ENCODE peak calls at places on chromosome 6, in nine cellular contexts. One of them, this sample, is unnamed.

GRCh38 chr6:45832063-45832462 is 183.6 kb downstream of the CLIC5 start:
- DNase-seq in ovary: no peak
- DNase-seq in tibial artery: no peak
- DNase-seq in thoracic aorta: no peak
- DNase-seq in body of pancreas: no peak
- DNase-seq in fibroblast of lung: no peak
- DNase-seq in stomach: no peak
- DNase-seq in CD8-positive, alpha-beta T cell: no peak
- DNase-seq in heart left ventricle: no peak
- DNase-seq in this sample: no peak

GRCh38 chr6:168180548-168181011 is 101.6 kb upstream of the FRMD1 start:
- DNase-seq in ovary: peak; percentile 5
- DNase-seq in tibial artery: peak; percentile 51
- DNase-seq in thoracic aorta: no peak
- DNase-seq in body of pancreas: no peak
- DNase-seq in fibroblast of lung: no peak
- DNase-seq in stomach: peak; percentile 68
- DNase-seq in CD8-positive, alpha-beta T cell: no peak
- DNase-seq in heart left ventricle: no peak
- DNase-seq in this sample: no peak

GRCh38 chr6:134145786-134146185 is 93.4 kb upstream of the SLC2A12 start:
- DNase-seq in ovary: no peak
- DNase-seq in tibial artery: no peak
- DNase-seq in thoracic aorta: no peak
- DNase-seq in body of pancreas: no peak
- DNase-seq in fibroblast of lung: peak; percentile 60
- DNase-seq in stomach: no peak
- DNase-seq in CD8-positive, alpha-beta T cell: no peak
- DNase-seq in heart left ventricle: no peak
- DNase-seq in this sample: peak; percentile 69

GRCh38 chr6:139325003-139325600 is 33.3 kb upstream of the TXLNB start:
- DNase-seq in ovary: no peak
- DNase-seq in tibial artery: no peak
- DNase-seq in thoracic aorta: no peak
- DNase-seq in body of pancreas: no peak
- DNase-seq in fibroblast of lung: no peak
- DNase-seq in stomach: no peak
- DNase-seq in CD8-positive, alpha-beta T cell: no peak
- DNase-seq in heart left ventricle: no peak
- DNase-seq in this sample: no peak

GRCh38 chr6:69985180-69985579 is 118.8 kb downstream of the COL19A1 start:
- DNase-seq in ovary: no peak
- DNase-seq in tibial artery: no peak
- DNase-seq in thoracic aorta: no peak
- DNase-seq in body of pancreas: no peak
- DNase-seq in fibroblast of lung: no peak
- DNase-seq in stomach: no peak
- DNase-seq in CD8-positive, alpha-beta T cell: no peak
- DNase-seq in heart left ventricle: no peak
- DNase-seq in this sample: no peak

GRCh38 chr6:86205980-86206379 is 563.3 kb upstream of the SYNCRIP start:
- DNase-seq in ovary: no peak
- DNase-seq in tibial artery: no peak
- DNase-seq in thoracic aorta: no peak
- DNase-seq in body of pancreas: no peak
- DNase-seq in fibroblast of lung: no peak
- DNase-seq in stomach: no peak
- DNase-seq in CD8-positive, alpha-beta T cell: no peak
- DNase-seq in heart left ventricle: no peak
- DNase-seq in this sample: no peak

GRCh38 chr6:107045733-107046312 is 17.8 kb downstream of the MTRES1 start:
- DNase-seq in ovary: no peak
- DNase-seq in tibial artery: no peak
- DNase-seq in thoracic aorta: no peak
- DNase-seq in body of pancreas: no peak
- DNase-seq in fibroblast of lung: no peak
- DNase-seq in stomach: no peak
- DNase-seq in CD8-positive, alpha-beta T cell: no peak
- DNase-seq in heart left ventricle: peak; percentile 25
- DNase-seq in this sample: peak; percentile 17

GRCh38 chr6:52049252-52050050 is 38.0 kb downstream of the PKHD1 start:
- DNase-seq in ovary: no peak
- DNase-seq in tibial artery: no peak
- DNase-seq in thoracic aorta: no peak
- DNase-seq in body of pancreas: no peak
- DNase-seq in fibroblast of lung: peak; percentile 10
- DNase-seq in stomach: no peak
- DNase-seq in CD8-positive, alpha-beta T cell: no peak
- DNase-seq in heart left ventricle: no peak
- DNase-seq in this sample: peak; percentile 49

GRCh38 chr6:118875672-118876071 is 18.3 kb upstream of the ASF1A start:
- DNase-seq in ovary: no peak
- DNase-seq in tibial artery: no peak
- DNase-seq in thoracic aorta: no peak
- DNase-seq in body of pancreas: no peak
- DNase-seq in fibroblast of lung: no peak
- DNase-seq in stomach: no peak
- DNase-seq in CD8-positive, alpha-beta T cell: no peak
- DNase-seq in heart left ventricle: no peak
- DNase-seq in this sample: no peak

GRCh38 chr6:145669627-145670034 is 65.7 kb downstream of the EPM2A start:
- DNase-seq in ovary: no peak
- DNase-seq in tibial artery: no peak
- DNase-seq in thoracic aorta: no peak
- DNase-seq in body of pancreas: no peak
- DNase-seq in fibroblast of lung: peak; percentile 83
- DNase-seq in stomach: no peak
- DNase-seq in CD8-positive, alpha-beta T cell: no peak
- DNase-seq in heart left ventricle: no peak
- DNase-seq in this sample: peak; percentile 67

GRCh38 chr6:86715676-86716075 is 221.7 kb upstream of the HTR1E start:
- DNase-seq in ovary: no peak
- DNase-seq in tibial artery: no peak
- DNase-seq in thoracic aorta: no peak
- DNase-seq in body of pancreas: no peak
- DNase-seq in fibroblast of lung: no peak
- DNase-seq in stomach: no peak
- DNase-seq in CD8-positive, alpha-beta T cell: no peak
- DNase-seq in heart left ventricle: no peak
- DNase-seq in this sample: no peak

GRCh38 chr6:114421219-114421618 is 78.4 kb upstream of the HS3ST5 start:
- DNase-seq in ovary: no peak
- DNase-seq in tibial artery: no peak
- DNase-seq in thoracic aorta: no peak
- DNase-seq in body of pancreas: no peak
- DNase-seq in fibroblast of lung: no peak
- DNase-seq in stomach: no peak
- DNase-seq in CD8-positive, alpha-beta T cell: no peak
- DNase-seq in heart left ventricle: no peak
- DNase-seq in this sample: no peak

GRCh38 chr6:137919512-137919823 is 52.4 kb downstream of the TNFAIP3 start:
- DNase-seq in ovary: no peak
- DNase-seq in tibial artery: no peak
- DNase-seq in thoracic aorta: no peak
- DNase-seq in body of pancreas: no peak
- DNase-seq in fibroblast of lung: no peak
- DNase-seq in stomach: no peak
- DNase-seq in CD8-positive, alpha-beta T cell: no peak
- DNase-seq in heart left ventricle: no peak
- DNase-seq in this sample: no peak

GRCh38 chr6:137920331-137920730 is 53.3 kb downstream of the TNFAIP3 start:
- DNase-seq in ovary: no peak
- DNase-seq in tibial artery: no peak
- DNase-seq in thoracic aorta: no peak
- DNase-seq in body of pancreas: no peak
- DNase-seq in fibroblast of lung: no peak
- DNase-seq in stomach: no peak
- DNase-seq in CD8-positive, alpha-beta T cell: no peak
- DNase-seq in heart left ventricle: no peak
- DNase-seq in this sample: no peak

GRCh38 chr6:137919837-137920304 is 52.8 kb downstream of the TNFAIP3 start:
- DNase-seq in ovary: no peak
- DNase-seq in tibial artery: no peak
- DNase-seq in thoracic aorta: no peak
- DNase-seq in body of pancreas: no peak
- DNase-seq in fibroblast of lung: no peak
- DNase-seq in stomach: no peak
- DNase-seq in CD8-positive, alpha-beta T cell: no peak
- DNase-seq in heart left ventricle: no peak
- DNase-seq in this sample: no peak

GRCh38 chr6:137923866-137924616 is 57.0 kb downstream of the TNFAIP3 start:
- DNase-seq in ovary: no peak
- DNase-seq in tibial artery: no peak
- DNase-seq in thoracic aorta: no peak
- DNase-seq in body of pancreas: no peak
- DNase-seq in fibroblast of lung: no peak
- DNase-seq in stomach: no peak
- DNase-seq in CD8-positive, alpha-beta T cell: no peak
- DNase-seq in heart left ventricle: no peak
- DNase-seq in this sample: peak; percentile 29

DNA sequence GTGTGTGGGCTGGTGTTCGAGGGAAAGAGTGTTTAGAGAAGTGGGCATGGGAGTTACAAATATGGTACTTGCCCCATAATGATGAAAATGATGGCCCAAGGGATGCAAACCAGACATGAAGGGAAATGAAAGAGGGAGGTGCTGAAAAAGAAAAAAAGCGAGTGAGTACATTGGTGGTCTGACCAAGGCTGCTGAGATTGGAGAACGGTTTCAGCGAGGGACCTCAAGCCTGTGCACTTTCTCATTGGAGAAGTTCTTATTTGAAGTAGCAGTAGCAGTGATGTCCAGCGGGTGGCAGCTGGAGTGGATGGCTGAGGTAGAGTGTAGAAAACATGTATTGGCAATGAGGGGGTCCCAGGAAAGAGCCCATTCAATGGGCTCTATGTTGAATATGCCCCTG is 54.8 kb downstream of the TNFAIP3 start:
- DNase-seq in ovary: no peak
- DNase-seq in tibial artery: no peak
- DNase-seq in thoracic aorta: no peak
- DNase-seq in body of pancreas: no peak
- DNase-seq in fibroblast of lung: no peak
- DNase-seq in stomach: no peak
- DNase-seq in CD8-positive, alpha-beta T cell: no peak
- DNase-seq in heart left ventricle: no peak
- DNase-seq in this sample: no peak
- TF ChIP-seq CTCF in ovary: no peak
- TF ChIP-seq CTCF in tibial artery: no peak
- TF ChIP-seq CTCF in thoracic aorta: no peak
- TF ChIP-seq CTCF in body of pancreas: no peak
- TF ChIP-seq CTCF in fibroblast of lung: no peak
- TF ChIP-seq CTCF in stomach: no peak
- TF ChIP-seq CTCF in CD8-positive, alpha-beta T cell: no peak
- TF ChIP-seq CTCF in heart left ventricle: no peak
- TF ChIP-seq CTCF in this sample: peak; percentile 17

GRCh38 chr6:27503436-27504030 is 30.6 kb upstream of the ZNF184 start:
- DNase-seq in ovary: peak; percentile 84
- DNase-seq in tibial artery: peak; percentile 78
- DNase-seq in thoracic aorta: no peak
- DNase-seq in body of pancreas: peak; percentile 69
- DNase-seq in fibroblast of lung: peak; percentile 63
- DNase-seq in stomach: peak; percentile 43
- DNase-seq in CD8-positive, alpha-beta T cell: peak; percentile 83
- DNase-seq in heart left ventricle: peak; percentile 42
- DNase-seq in this sample: peak; percentile 78
- H3K27ac ChIP-seq in ovary: peak overlapping the region; percentile 26
- H3K27ac ChIP-seq in tibial artery: no peak overlapping the region
- H3K27ac ChIP-seq in thoracic aorta: no peak overlapping the region
- H3K27ac ChIP-seq in body of pancreas: no peak overlapping the region
- H3K27ac ChIP-seq in fibroblast of lung: no peak overlapping the region
- H3K27ac ChIP-seq in stomach: peak overlapping the region; percentile 54
- H3K27ac ChIP-seq in CD8-positive, alpha-beta T cell: peak overlapping the region; percentile 34
- H3K27ac ChIP-seq in heart left ventricle: no peak overlapping the region
- H3K27ac ChIP-seq in this sample: no peak overlapping the region

GRCh38 chr6:42889815-42890214 is 10.4 kb downstream of the RPL7L1 start:
- DNase-seq in ovary: no peak
- DNase-seq in tibial artery: no peak
- DNase-seq in thoracic aorta: no peak
- DNase-seq in body of pancreas: no peak
- DNase-seq in fibroblast of lung: peak; percentile 17
- DNase-seq in stomach: no peak
- DNase-seq in CD8-positive, alpha-beta T cell: no peak
- DNase-seq in heart left ventricle: no peak
- DNase-seq in this sample: no peak

GRCh38 chr6:42896178-42896719 is 16.8 kb downstream of the RPL7L1 start:
- DNase-seq in ovary: no peak
- DNase-seq in tibial artery: no peak
- DNase-seq in thoracic aorta: no peak
- DNase-seq in body of pancreas: no peak
- DNase-seq in fibroblast of lung: no peak
- DNase-seq in stomach: no peak
- DNase-seq in CD8-positive, alpha-beta T cell: no peak
- DNase-seq in heart left ventricle: no peak
- DNase-seq in this sample: no peak

GRCh38 chr6:42885702-42886101 is 6.3 kb downstream of the RPL7L1 start:
- DNase-seq in ovary: no peak
- DNase-seq in tibial artery: no peak
- DNase-seq in thoracic aorta: no peak
- DNase-seq in body of pancreas: no peak
- DNase-seq in fibroblast of lung: no peak
- DNase-seq in stomach: no peak
- DNase-seq in CD8-positive, alpha-beta T cell: no peak
- DNase-seq in heart left ventricle: no peak
- DNase-seq in this sample: no peak

GRCh38 chr6:42891199-42891722 is 11.8 kb downstream of the RPL7L1 start:
- DNase-seq in ovary: no peak
- DNase-seq in tibial artery: no peak
- DNase-seq in thoracic aorta: no peak
- DNase-seq in body of pancreas: no peak
- DNase-seq in fibroblast of lung: no peak
- DNase-seq in stomach: no peak
- DNase-seq in CD8-positive, alpha-beta T cell: no peak
- DNase-seq in heart left ventricle: no peak
- DNase-seq in this sample: no peak

GRCh38 chr6:42890311-42891198 is 11.1 kb downstream of the RPL7L1 start:
- DNase-seq in ovary: peak; percentile 90
- DNase-seq in tibial artery: peak; percentile 96
- DNase-seq in thoracic aorta: peak; percentile 71
- DNase-seq in body of pancreas: peak; percentile 96
- DNase-seq in fibroblast of lung: peak; percentile 99
- DNase-seq in stomach: peak; percentile 90
- DNase-seq in CD8-positive, alpha-beta T cell: peak; percentile 86
- DNase-seq in heart left ventricle: peak; percentile 96
- DNase-seq in this sample: peak; percentile 99
- TF ChIP-seq CTCF in ovary: no peak
- TF ChIP-seq CTCF in tibial artery: no peak
- TF ChIP-seq CTCF in thoracic aorta: no peak
- TF ChIP-seq CTCF in body of pancreas: no peak
- TF ChIP-seq CTCF in fibroblast of lung: no peak
- TF ChIP-seq CTCF in stomach: no peak
- TF ChIP-seq CTCF in CD8-positive, alpha-beta T cell: no peak
- TF ChIP-seq CTCF in heart left ventricle: no peak
- TF ChIP-seq CTCF in this sample: no peak

GRCh38 chr6:36170704-36171103 is 25.8 kb upstream of the BRPF3 start:
- DNase-seq in ovary: no peak
- DNase-seq in tibial artery: no peak
- DNase-seq in thoracic aorta: no peak
- DNase-seq in body of pancreas: no peak
- DNase-seq in fibroblast of lung: no peak
- DNase-seq in stomach: no peak
- DNase-seq in CD8-positive, alpha-beta T cell: no peak
- DNase-seq in heart left ventricle: no peak
- DNase-seq in this sample: no peak

GRCh38 chr6:36171573-36171972 is 25.0 kb upstream of the BRPF3 start:
- DNase-seq in ovary: no peak
- DNase-seq in tibial artery: no peak
- DNase-seq in thoracic aorta: no peak
- DNase-seq in body of pancreas: no peak
- DNase-seq in fibroblast of lung: no peak
- DNase-seq in stomach: no peak
- DNase-seq in CD8-positive, alpha-beta T cell: no peak
- DNase-seq in heart left ventricle: no peak
- DNase-seq in this sample: no peak

GRCh38 chr6:36169023-36170007 is 27.2 kb upstream of the BRPF3 start:
- DNase-seq in ovary: no peak
- DNase-seq in tibial artery: no peak
- DNase-seq in thoracic aorta: no peak
- DNase-seq in body of pancreas: no peak
- DNase-seq in fibroblast of lung: no peak
- DNase-seq in stomach: no peak
- DNase-seq in CD8-positive, alpha-beta T cell: no peak
- DNase-seq in heart left ventricle: no peak
- DNase-seq in this sample: no peak
- H3K27ac ChIP-seq in ovary: no peak overlapping the region
- H3K27ac ChIP-seq in tibial artery: no peak overlapping the region
- H3K27ac ChIP-seq in thoracic aorta: no peak overlapping the region
- H3K27ac ChIP-seq in body of pancreas: no peak overlapping the region
- H3K27ac ChIP-seq in fibroblast of lung: no peak overlapping the region
- H3K27ac ChIP-seq in stomach: no peak overlapping the region
- H3K27ac ChIP-seq in CD8-positive, alpha-beta T cell: no peak overlapping the region
- H3K27ac ChIP-seq in heart left ventricle: no peak overlapping the region
- H3K27ac ChIP-seq in this sample: no peak overlapping the region